ENCODE peak calls at places on chromosomes 2 and 18, in eight cellular contexts. W, L, R, X, U, Z, D and F are unnamed samples.

GRCh38 chr2:112031916-112032582 is 23.0 kb upstream of the TMEM87B start:
- DNase-seq in X (peak), L (peak), W (no peak), D (no peak), R (no peak), U (peak), Z (peak), F (no peak)

GRCh38 chr2:37376421-37377186 is 32.2 kb downstream of the QPCT start:
- DNase-seq in U (no peak), L (peak), Z (peak), X (peak), W (peak), R (peak), D (peak), F (no peak)

GRCh38 chr18:5894613-5895299 is 566 bp downstream of the TMEM200C start:
- DNase-seq in Z (no peak), D (peak), R (no peak), W (no peak), U (no peak), X (no peak), L (peak), F (peak)

GRCh38 chr18:55328301-55328700 is 259.7 kb downstream of the TCF4 start:
- DNase-seq in D (no peak), L (peak), Z (no peak), W (no peak), X (peak), U (peak), R (no peak), F (no peak)

GRCh38 chr18:74023220-74023619 is 124.4 kb downstream of the FBXO15 start:
- DNase-seq in W (no peak), Z (no peak), X (no peak), R (no peak), U (no peak), D (no peak), L (no peak), F (no peak)

GRCh38 chr2:28750316-28751101 is 1.1 kb upstream of the PPP1CB start:
- DNase-seq in U (peak), D (no peak), R (peak), L (peak), Z (peak), X (peak), W (no peak), F (no peak)

GRCh38 chr18:9319333-9319732 is 15.2 kb upstream of the TWSG1 start:
- DNase-seq in Z (no peak), R (no peak), X (peak), L (no peak), W (no peak), D (no peak), U (no peak), F (no peak)

GRCh38 chr18:76075777-76076176 is 419.3 kb downstream of the ZNF516 start:
- DNase-seq in D (no peak), L (no peak), W (no peak), Z (no peak), R (no peak), X (no peak), U (no peak), F (no peak)

GRCh38 chr18:74040459-74041332 is 106.9 kb downstream of the FBXO15 start:
- DNase-seq in W (no peak), D (no peak), R (peak), X (no peak), L (no peak), Z (no peak), U (no peak), F (no peak)

GRCh38 chr2:44786045-44786817 is 155.3 kb upstream of the SIX3 start:
- DNase-seq in D (no peak), L (no peak), U (no peak), W (no peak), R (no peak), X (no peak), Z (no peak), F (no peak)

GRCh38 chr2:44787663-44788062 is 153.8 kb upstream of the SIX3 start:
- DNase-seq in W (no peak), D (no peak), R (no peak), Z (no peak), U (no peak), X (no peak), L (no peak), F (no peak)

GRCh38 chr2:44786818-44787214 is 154.7 kb upstream of the SIX3 start:
- DNase-seq in U (no peak), W (no peak), Z (no peak), D (no peak), R (no peak), X (no peak), L (no peak), F (no peak)

GRCh38 chr2:44789971-44790721 is 151.4 kb upstream of the SIX3 start:
- DNase-seq in U (no peak), W (no peak), R (no peak), D (no peak), X (no peak), Z (no peak), L (no peak), F (no peak)

DNA sequence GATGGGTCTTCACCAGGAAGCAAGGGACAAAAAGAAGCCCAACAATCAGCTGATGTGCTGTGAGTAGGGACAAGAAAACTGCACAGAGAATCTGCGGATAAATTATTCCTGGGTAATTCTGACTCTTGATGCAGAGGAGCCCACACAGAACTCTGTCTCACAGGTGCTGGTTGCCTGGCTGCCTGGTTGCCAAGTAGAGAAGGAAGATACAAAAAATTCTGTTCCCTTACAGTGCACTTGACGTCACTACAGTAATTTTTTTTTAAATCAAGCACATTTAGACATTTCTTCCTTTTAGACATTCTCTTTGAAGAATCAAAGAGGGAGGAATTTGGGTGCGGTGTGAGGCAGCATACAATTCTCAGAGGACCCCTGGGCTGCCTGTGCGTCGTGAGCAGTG is 152.1 kb upstream of the SIX3 start:
- DNase-seq in R (no peak), W (no peak), D (no peak), L (no peak), U (no peak), X (no peak), Z (no peak), F (no peak)
- H3K4me3 ChIP-seq in R (no peak), W (no peak), D (no peak), L (no peak), U (no peak), X (no peak), Z (no peak), F (no peak)

GRCh38 chr2:65311049-65311448 is 83.4 kb downstream of the ACTR2 start:
- DNase-seq in L (no peak), W (no peak), D (no peak), Z (no peak), R (no peak), X (no peak), U (no peak), F (no peak)

GRCh38 chr2:65311596-65311995 is 84.0 kb downstream of the ACTR2 start:
- DNase-seq in W (no peak), U (no peak), X (no peak), D (no peak), R (no peak), Z (no peak), L (no peak), F (no peak)

GRCh38 chr2:65313126-65313953 is 85.7 kb downstream of the ACTR2 start:
- DNase-seq in L (no peak), W (no peak), D (no peak), R (no peak), X (peak), Z (no peak), U (no peak), F (peak)

GRCh38 chr2:65305899-65306298 is 78.3 kb downstream of the ACTR2 start:
- DNase-seq in Z (no peak), U (no peak), W (no peak), R (no peak), L (no peak), X (no peak), D (no peak), F (no peak)

DNA sequence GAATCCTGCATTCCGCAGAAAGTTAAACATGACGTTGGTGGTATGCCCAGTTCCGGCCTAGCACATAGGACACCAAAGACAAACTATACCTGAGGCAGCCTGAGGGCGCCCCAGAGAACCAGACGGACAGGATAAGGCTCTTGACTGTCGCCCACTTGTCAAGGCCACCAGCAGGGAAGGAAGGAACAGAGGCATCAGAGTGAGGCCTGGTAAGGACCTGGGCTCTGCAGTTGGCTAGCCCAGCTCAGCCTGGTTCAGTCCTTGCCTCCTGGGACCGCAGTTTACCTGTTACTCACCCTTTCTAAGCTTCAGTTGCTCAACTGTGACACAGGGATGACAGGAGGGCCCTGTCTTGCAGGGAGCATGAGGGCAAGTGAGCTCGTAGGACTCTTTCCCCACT is 82.1 kb downstream of the ACTR2 start:
- DNase-seq in Z (peak), L (no peak), D (no peak), U (no peak), X (no peak), W (no peak), R (no peak), F (no peak)
- H3K4me3 ChIP-seq in Z (no peak), L (no peak), D (no peak), U (no peak), X (no peak), W (no peak), R (no peak), F (no peak)

DNA sequence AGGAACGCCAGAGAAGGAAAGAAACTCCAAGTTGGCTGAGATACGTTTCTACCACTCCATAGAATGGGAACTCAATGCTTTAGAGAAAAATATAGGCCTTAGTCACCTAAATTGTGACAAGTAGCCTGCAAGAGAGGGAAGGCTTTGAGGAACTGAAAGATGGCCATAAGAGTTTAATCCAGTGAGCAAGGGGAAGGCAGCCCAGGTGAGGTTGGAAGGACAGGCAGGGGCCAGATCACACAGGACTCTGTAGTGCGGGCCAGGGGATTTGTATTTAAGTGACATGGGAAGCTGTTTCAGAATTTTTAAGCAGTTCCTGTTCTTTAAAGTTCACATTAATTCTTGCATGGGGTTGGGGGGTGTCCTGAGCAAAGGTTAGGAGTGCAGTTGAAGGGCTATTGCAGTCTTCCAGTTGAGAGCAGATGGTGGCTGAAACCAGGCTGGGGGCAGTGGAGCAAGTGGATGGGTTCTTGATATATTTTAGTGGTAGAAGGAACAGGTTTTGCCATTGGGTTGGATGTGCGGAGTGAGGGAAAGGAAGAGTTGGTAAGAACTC is 138.9 kb upstream of the PELI1 start:
- DNase-seq in W (no peak), U (no peak), L (no peak), X (no peak), D (no peak), R (no peak), Z (no peak), F (no peak)
- H3K4me3 ChIP-seq in W (no peak), U (no peak), L (no peak), X (no peak), D (no peak), R (peak), Z (no peak), F (no peak)

GRCh38 chr2:85681776-85682175 is 12.4 kb upstream of the GNLY start:
- DNase-seq in W (no peak), Z (no peak), D (no peak), U (no peak), X (no peak), R (no peak), L (no peak), F (no peak)

GRCh38 chr2:85680707-85681353 is 12.8 kb upstream of the SFTPB start:
- DNase-seq in Z (peak), R (no peak), D (no peak), U (peak), L (no peak), W (no peak), X (no peak), F (no peak)

GRCh38 chr2:85682378-85682777 is 11.8 kb upstream of the GNLY start:
- DNase-seq in R (no peak), D (peak), W (no peak), Z (no peak), U (no peak), L (no peak), X (no peak), F (no peak)

GRCh38 chr2:85678794-85679672 is 11.0 kb upstream of the SFTPB start:
- DNase-seq in D (peak), R (peak), L (peak), Z (peak), W (peak), X (peak), U (peak), F (peak)

DNA sequence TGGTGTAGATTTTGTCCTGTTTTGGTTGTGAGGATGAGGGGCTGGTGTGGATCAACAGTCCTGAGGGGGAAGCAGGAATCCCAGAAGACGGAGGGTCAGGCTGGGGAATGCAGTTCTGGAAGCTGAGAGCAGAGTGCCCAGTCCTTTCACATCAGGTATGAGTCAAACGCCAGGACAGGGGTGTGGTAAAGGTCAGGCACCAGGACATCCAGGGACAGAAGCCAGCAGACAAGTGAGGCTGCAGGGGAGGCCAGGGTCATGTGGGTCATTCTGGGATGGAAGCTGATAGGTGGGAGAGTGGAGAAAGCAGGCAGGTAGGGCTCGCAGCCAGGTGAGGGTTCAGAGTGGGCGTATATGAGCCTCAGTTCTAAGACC is 12.8 kb upstream of the GNLY start:
- DNase-seq in R (no peak), L (no peak), U (no peak), X (no peak), D (peak), W (no peak), Z (peak), F (no peak)
- H3K4me3 ChIP-seq in R (no peak), L (no peak), U (no peak), X (no peak), D (no peak), W (no peak), Z (no peak), F (no peak)

GRCh38 chr2:136115183-136115751 is 2.7 kb downstream of the CXCR4 start:
- DNase-seq in U (no peak), R (peak), Z (no peak), W (no peak), D (no peak), L (no peak), X (no peak), F (no peak)
- H3K4me3 ChIP-seq in U (no peak), R (peak), Z (no peak), W (no peak), D (peak), L (no peak), X (no peak), F (no peak)

GRCh38 chr2:132668986-132669853 is 785 bp downstream of the LYPD1 start:
- DNase-seq in L (peak), X (peak), D (no peak), R (no peak), Z (peak), U (peak), W (no peak), F (no peak)

GRCh38 chr2:132668189-132668833 is 1.7 kb downstream of the LYPD1 start:
- DNase-seq in D (no peak), W (no peak), U (peak), R (no peak), X (no peak), L (no peak), Z (no peak), F (peak)

GRCh38 chr2:132670961-132671781 is 1.2 kb upstream of the LYPD1 start:
- DNase-seq in Z (peak), U (peak), X (peak), R (no peak), L (peak), D (no peak), W (no peak), F (no peak)

GRCh38 chr2:132670104-132670960 is at the start of gene LYPD1:
- DNase-seq in L (no peak), R (no peak), U (peak), X (no peak), D (peak), Z (peak), W (no peak), F (peak)

GRCh38 chr2:132669854-132670103 is 226 bp downstream of the LYPD1 start:
- DNase-seq in L (no peak), D (no peak), X (no peak), R (no peak), W (no peak), U (no peak), Z (peak), F (no peak)
- H3K4me3 ChIP-seq in L (peak), D (peak), X (peak), R (no peak), W (peak), U (peak), Z (peak), F (peak)